ENCODE peak calls at places on chromosome 17, in ten cellular contexts. S, I, V, R, H, L, U, A, G and X are unnamed samples.

GRCh38 chr17:31144427-31144826 is 49.6 kb downstream of the NF1 start:
- DNase-seq in A (no peak), S (no peak), U (no peak), L (no peak), H (no peak), R (no peak), V (no peak), I (no peak), G (no peak), X (no peak)

GRCh38 chr17:13074026-13074425 is 56.2 kb upstream of the ELAC2 start:
- DNase-seq in A (no peak), L (peak; percentile 42), V (peak; percentile 10), S (peak; percentile 93), U (no peak), G (no peak), I (no peak), H (peak; percentile 18), R (no peak), X (peak; percentile 69)

GRCh38 chr17:78349831-78350631 is 9.8 kb downstream of the SOCS3 start:
- DNase-seq in H (no peak), A (no peak), S (peak; percentile 20), L (no peak), V (no peak), G (no peak), U (no peak), I (no peak), R (no peak), X (no peak)

GRCh38 chr17:44767493-44767892 is 8.7 kb downstream of the ADAM11 start:
- DNase-seq in S (no peak), I (no peak), R (no peak), U (no peak), V (no peak), G (no peak), H (no peak), L (no peak), A (no peak), X (no peak)

GRCh38 chr17:4276514-4276913 is 12.7 kb upstream of the ANKFY1 start:
- DNase-seq in U (no peak), A (no peak), H (peak; percentile 54), R (no peak), G (no peak), L (no peak), V (peak; percentile 43), I (no peak), S (peak; percentile 32), X (peak; percentile 50)

GRCh38 chr17:74037320-74037719 is 166.2 kb upstream of the RPL38 start:
- DNase-seq in I (no peak), A (no peak), L (peak; percentile 4), R (no peak), H (no peak), S (no peak), U (no peak), V (peak; percentile 34), G (peak; percentile 70), X (peak; percentile 6)

GRCh38 chr17:68812876-68813584 is 142.2 kb downstream of the ABCA8 start:
- DNase-seq in I (no peak), S (peak; percentile 19), R (no peak), U (no peak), L (no peak), V (peak; percentile 35), A (no peak), G (no peak), H (no peak), X (peak; percentile 85)

GRCh38 chr17:12043702-12044101 is 23.0 kb downstream of the MAP2K4 start:
- DNase-seq in U (no peak), I (no peak), H (no peak), G (no peak), L (no peak), R (no peak), V (no peak), S (no peak), A (no peak), X (no peak)

GRCh38 chr17:55433629-55434422 is 12.2 kb upstream of the MMD start:
- DNase-seq in S (peak; percentile 93), U (no peak), L (peak; percentile 96), A (no peak), H (peak; percentile 89), V (peak; percentile 98), I (no peak), G (peak; percentile 67), R (no peak), X (peak; percentile 93)

GRCh38 chr17:55434721-55435120 is 13.1 kb upstream of the MMD start:
- DNase-seq in A (no peak), V (no peak), S (peak; percentile 41), G (no peak), U (no peak), H (no peak), I (no peak), R (no peak), L (peak; percentile 44), X (no peak)

GRCh38 chr17:55435408-55435807 is 13.8 kb upstream of the MMD start:
- DNase-seq in A (no peak), V (no peak), H (no peak), I (no peak), S (no peak), U (no peak), G (no peak), R (no peak), L (no peak), X (no peak)

GRCh38 chr17:55432358-55433028 is 10.9 kb upstream of the MMD start:
- DNase-seq in U (no peak), H (no peak), R (no peak), V (peak; percentile 61), L (peak; percentile 29), I (no peak), S (peak; percentile 43), G (no peak), A (no peak), X (peak; percentile 58)

GRCh38 chr17:55433029-55433628 is 11.5 kb upstream of the MMD start:
- DNase-seq in V (no peak), H (peak; percentile 23), S (peak; percentile 42), R (no peak), U (no peak), I (no peak), L (peak; percentile 97), A (no peak), G (peak; percentile 41), X (no peak)
- H3K4me3 ChIP-seq in V (no peak overlapping the region), H (peak overlapping the region; percentile 25), S (no peak overlapping the region), R (no peak overlapping the region), U (no peak overlapping the region), I (no peak overlapping the region), L (no peak overlapping the region), A (no peak overlapping the region), G (no peak overlapping the region), X (no peak overlapping the region)

GRCh38 chr17:28576758-28577465 is at the start of gene ALDOC:
- DNase-seq in R (peak; percentile 99), U (peak; percentile 98), V (peak; percentile 95), I (peak; percentile 98), G (peak; percentile 97), A (peak; percentile 97), H (peak; percentile 95), S (peak; percentile 97), L (peak; percentile 97), X (peak; percentile 90)
- H3K4me3 ChIP-seq in R (peak within 1 kb of the TSS; percentile 56), U (peak within 1 kb of the TSS; percentile 74), V (peak within 1 kb of the TSS; percentile 18), I (peak within 1 kb of the TSS; percentile 41), G (no peak within 1 kb of the TSS), A (no peak within 1 kb of the TSS), H (peak within 1 kb of the TSS; percentile 67), S (peak within 1 kb of the TSS; percentile 66), L (peak within 1 kb of the TSS; percentile 44), X (peak within 1 kb of the TSS; percentile 54)

GRCh38 chr17:8176998-8177731 is 985 bp upstream of the TMEM107 start:
- DNase-seq in V (no peak), I (no peak), G (peak; percentile 21), H (no peak), L (no peak), U (no peak), A (no peak), S (no peak), R (no peak), X (no peak)

GRCh38 chr17:8173871-8174322 is 2.3 kb downstream of the TMEM107 start:
- DNase-seq in S (peak; percentile 22), G (peak; percentile 44), R (no peak), U (no peak), V (no peak), L (no peak), I (no peak), H (no peak), A (no peak), X (no peak)

GRCh38 chr17:8176197-8176940 is at the start of gene TMEM107:
- DNase-seq in R (peak; percentile 92), S (peak; percentile 96), A (peak; percentile 86), U (peak; percentile 84), I (peak; percentile 90), G (peak; percentile 95), V (peak; percentile 84), L (peak; percentile 89), H (peak; percentile 97), X (peak; percentile 74)

GRCh38 chr17:8175795-8176196 is 384 bp downstream of the TMEM107 start:
- DNase-seq in H (peak; percentile 18), A (no peak), U (no peak), G (peak; percentile 40), L (no peak), V (no peak), R (no peak), I (no peak), S (peak; percentile 51), X (no peak)

DNA sequence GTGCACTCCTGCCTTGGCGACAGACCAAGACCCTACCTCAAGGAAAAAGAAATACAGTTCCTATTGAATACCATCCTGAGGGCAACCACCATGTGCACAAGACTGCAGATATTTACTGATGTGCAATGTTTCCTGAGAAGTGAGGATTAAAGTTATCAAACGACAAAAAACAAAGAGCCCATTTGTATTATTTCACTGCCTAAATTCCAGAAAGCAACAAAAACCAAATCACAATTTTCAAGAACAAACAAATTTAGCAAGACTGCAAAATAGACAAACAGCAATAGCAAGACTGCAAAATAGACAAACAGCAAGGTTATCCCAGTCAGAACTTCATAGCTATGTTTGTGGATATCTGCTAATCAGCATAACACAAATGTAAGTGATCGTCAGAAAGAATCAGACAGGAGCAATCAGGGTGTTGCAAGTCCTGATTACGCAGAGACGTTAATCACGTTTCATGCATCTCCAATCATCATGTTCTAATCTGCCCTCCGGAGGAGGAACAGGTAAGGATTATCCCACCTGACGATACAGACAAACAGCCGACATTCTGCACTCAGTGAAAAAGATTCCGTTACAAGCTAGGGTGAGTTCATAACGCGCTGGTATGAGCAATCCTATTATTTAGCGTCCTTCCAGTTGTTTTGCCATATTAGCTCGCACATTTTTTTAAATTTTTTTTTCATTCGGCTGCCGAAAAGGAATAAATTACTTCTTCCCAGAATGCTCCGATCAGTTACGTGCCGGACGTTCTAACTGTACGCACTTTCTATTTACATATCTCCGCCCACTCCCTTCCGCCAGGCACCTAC is 2.9 kb downstream of the TMEM107 start:
- DNase-seq in G (peak; percentile 94), R (peak; percentile 84), V (peak; percentile 98), U (peak; percentile 74), H (peak; percentile 95), A (peak; percentile 83), L (peak; percentile 97), I (peak; percentile 79), S (peak; percentile 96), X (peak; percentile 95)
- H3K4me3 ChIP-seq in G (peak overlapping the region; percentile 43), R (peak overlapping the region; percentile 56), V (peak overlapping the region; percentile 40), U (peak overlapping the region; percentile 97), H (peak overlapping the region; percentile 81), A (peak overlapping the region; percentile 8), L (peak overlapping the region; percentile 61), I (peak overlapping the region; percentile 63), S (peak overlapping the region; percentile 68), X (peak overlapping the region; percentile 67)

GRCh38 chr17:80781851-80782277 is 209.8 kb upstream of the CHMP6 start:
- DNase-seq in I (peak; percentile 71), L (no peak), V (no peak), R (no peak), U (no peak), H (no peak), A (no peak), S (no peak), G (no peak), X (no peak)

GRCh38 chr17:80782536-80783427 is 208.9 kb upstream of the CHMP6 start:
- DNase-seq in S (peak; percentile 62), V (no peak), L (no peak), R (no peak), G (no peak), I (no peak), A (no peak), H (peak; percentile 46), U (no peak), X (peak; percentile 44)

GRCh38 chr17:80779961-80780380 is 211.7 kb upstream of the CHMP6 start:
- DNase-seq in A (no peak), U (no peak), G (no peak), R (peak; percentile 58), S (peak; percentile 84), H (peak; percentile 80), L (no peak), V (peak; percentile 91), I (no peak), X (peak; percentile 91)

GRCh38 chr17:80780381-80781187 is 211.1 kb upstream of the CHMP6 start:
- DNase-seq in I (no peak), L (no peak), H (no peak), V (no peak), R (no peak), A (no peak), G (peak; percentile 61), U (no peak), S (peak; percentile 30), X (no peak)

DNA sequence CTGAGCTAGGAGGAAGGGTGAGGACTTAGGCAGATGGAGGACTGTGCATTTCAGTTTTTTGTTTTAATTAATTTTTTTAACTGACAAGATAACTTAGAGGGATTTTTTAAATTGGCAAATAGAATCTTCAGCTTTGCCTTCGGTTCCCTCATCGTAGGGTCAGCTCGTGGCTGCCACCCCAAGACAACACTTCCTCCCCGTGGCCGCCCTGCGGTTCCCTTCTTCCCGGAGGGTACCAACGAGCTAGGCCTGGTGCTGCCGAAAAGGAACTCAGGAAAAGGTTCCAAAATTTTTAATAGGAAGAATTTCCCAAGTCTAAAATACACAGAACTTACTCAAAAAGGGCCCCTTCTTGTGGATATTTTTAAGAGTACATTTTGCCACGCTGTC is 210.5 kb upstream of the CHMP6 start:
- DNase-seq in V (no peak), H (no peak), S (no peak), L (no peak), G (no peak), I (no peak), A (no peak), R (no peak), U (no peak), X (no peak)
- H3K4me3 ChIP-seq in V (no peak overlapping the region), H (no peak overlapping the region), S (no peak overlapping the region), L (no peak overlapping the region), G (no peak overlapping the region), I (no peak overlapping the region), A (no peak overlapping the region), R (no peak overlapping the region), U (no peak overlapping the region), X (no peak overlapping the region)